ENCODE peak calls at places on chromosomes 7 and 10, in seven cellular contexts. One of them, this sample, is unnamed.

GRCh38 chr7:2668401-2668800 is 19.6 kb upstream of the AMZ1 start:
- DNase-seq in WTC11: no peak
- DNase-seq in ovary: no peak
- DNase-seq in AG10803: peak
- DNase-seq in GM06990: no peak
- DNase-seq in bronchial epithelial cell: no peak
- DNase-seq in vagina: no peak
- DNase-seq in this sample: no peak

GRCh38 chr10:72061930-72062329 is 26.4 kb downstream of the SPOCK2 start:
- DNase-seq in bronchial epithelial cell: no peak
- DNase-seq in vagina: no peak
- DNase-seq in GM06990: no peak
- DNase-seq in WTC11: no peak
- DNase-seq in ovary: no peak
- DNase-seq in AG10803: no peak
- DNase-seq in this sample: no peak

GRCh38 chr7:140525741-140526140 is 46.4 kb upstream of the MKRN1 start:
- DNase-seq in WTC11: no peak
- DNase-seq in AG10803: peak
- DNase-seq in bronchial epithelial cell: peak
- DNase-seq in GM06990: no peak
- DNase-seq in ovary: no peak
- DNase-seq in vagina: no peak
- DNase-seq in this sample: no peak

GRCh38 chr7:22435105-22435504 is 64.9 kb downstream of the STEAP1B start:
- DNase-seq in vagina: no peak
- DNase-seq in AG10803: no peak
- DNase-seq in WTC11: no peak
- DNase-seq in bronchial epithelial cell: no peak
- DNase-seq in ovary: no peak
- DNase-seq in GM06990: no peak
- DNase-seq in this sample: no peak

GRCh38 chr10:68900427-68901105 is 549 bp upstream of the DDX50 start:
- DNase-seq in vagina: no peak
- DNase-seq in GM06990: peak
- DNase-seq in ovary: no peak
- DNase-seq in bronchial epithelial cell: peak
- DNase-seq in WTC11: no peak
- DNase-seq in AG10803: peak
- DNase-seq in this sample: no peak

GRCh38 chr7:41889040-41889439 is 186.2 kb upstream of the INHBA start:
- DNase-seq in GM06990: peak
- DNase-seq in bronchial epithelial cell: no peak
- DNase-seq in vagina: no peak
- DNase-seq in AG10803: no peak
- DNase-seq in ovary: no peak
- DNase-seq in WTC11: no peak
- DNase-seq in this sample: no peak

GRCh38 chr7:137282043-137282442 is 61.5 kb downstream of the PTN start:
- DNase-seq in bronchial epithelial cell: no peak
- DNase-seq in GM06990: no peak
- DNase-seq in AG10803: peak
- DNase-seq in vagina: no peak
- DNase-seq in WTC11: no peak
- DNase-seq in ovary: no peak
- DNase-seq in this sample: no peak

GRCh38 chr7:100882769-100883526 is 6.6 kb downstream of the UFSP1 start:
- DNase-seq in AG10803: no peak
- DNase-seq in ovary: no peak
- DNase-seq in vagina: no peak
- DNase-seq in GM06990: no peak
- DNase-seq in WTC11: no peak
- DNase-seq in bronchial epithelial cell: no peak
- DNase-seq in this sample: no peak

GRCh38 chr10:12382157-12382548 is 32.8 kb downstream of the CAMK1D start:
- DNase-seq in vagina: no peak
- DNase-seq in ovary: no peak
- DNase-seq in GM06990: no peak
- DNase-seq in WTC11: no peak
- DNase-seq in bronchial epithelial cell: peak
- DNase-seq in AG10803: no peak
- DNase-seq in this sample: no peak

GRCh38 chr7:20220824-20221547 is 3.8 kb upstream of the MACC1 start:
- DNase-seq in vagina: no peak
- DNase-seq in WTC11: no peak
- DNase-seq in GM06990: peak
- DNase-seq in ovary: no peak
- DNase-seq in bronchial epithelial cell: peak
- DNase-seq in AG10803: peak
- DNase-seq in this sample: no peak

GRCh38 chr7:20218261-20218660 is 1.1 kb upstream of the MACC1 start:
- DNase-seq in ovary: no peak
- DNase-seq in bronchial epithelial cell: peak
- DNase-seq in vagina: no peak
- DNase-seq in AG10803: no peak
- DNase-seq in WTC11: no peak
- DNase-seq in GM06990: no peak
- DNase-seq in this sample: no peak

GRCh38 chr7:20220293-20220755 is 3.1 kb upstream of the MACC1 start:
- DNase-seq in ovary: no peak
- DNase-seq in bronchial epithelial cell: no peak
- DNase-seq in WTC11: no peak
- DNase-seq in AG10803: no peak
- DNase-seq in GM06990: no peak
- DNase-seq in vagina: no peak
- DNase-seq in this sample: no peak

GRCh38 chr7:20219062-20219445 is 1.9 kb upstream of the MACC1 start:
- DNase-seq in vagina: no peak
- DNase-seq in ovary: no peak
- DNase-seq in GM06990: no peak
- DNase-seq in AG10803: no peak
- DNase-seq in WTC11: no peak
- DNase-seq in bronchial epithelial cell: no peak
- DNase-seq in this sample: no peak

GRCh38 chr7:20219446-20220292 is 2.5 kb upstream of the MACC1 start:
- DNase-seq in ovary: no peak
- DNase-seq in AG10803: peak
- DNase-seq in vagina: no peak
- DNase-seq in WTC11: peak
- DNase-seq in bronchial epithelial cell: peak
- DNase-seq in GM06990: peak
- DNase-seq in this sample: no peak
- TF ChIP-seq CTCF in ovary: no peak
- TF ChIP-seq CTCF in AG10803: no peak
- TF ChIP-seq CTCF in vagina: no peak
- TF ChIP-seq CTCF in WTC11: no peak
- TF ChIP-seq CTCF in bronchial epithelial cell: no peak
- TF ChIP-seq CTCF in GM06990: no peak
- TF ChIP-seq CTCF in this sample: no peak

DNA sequence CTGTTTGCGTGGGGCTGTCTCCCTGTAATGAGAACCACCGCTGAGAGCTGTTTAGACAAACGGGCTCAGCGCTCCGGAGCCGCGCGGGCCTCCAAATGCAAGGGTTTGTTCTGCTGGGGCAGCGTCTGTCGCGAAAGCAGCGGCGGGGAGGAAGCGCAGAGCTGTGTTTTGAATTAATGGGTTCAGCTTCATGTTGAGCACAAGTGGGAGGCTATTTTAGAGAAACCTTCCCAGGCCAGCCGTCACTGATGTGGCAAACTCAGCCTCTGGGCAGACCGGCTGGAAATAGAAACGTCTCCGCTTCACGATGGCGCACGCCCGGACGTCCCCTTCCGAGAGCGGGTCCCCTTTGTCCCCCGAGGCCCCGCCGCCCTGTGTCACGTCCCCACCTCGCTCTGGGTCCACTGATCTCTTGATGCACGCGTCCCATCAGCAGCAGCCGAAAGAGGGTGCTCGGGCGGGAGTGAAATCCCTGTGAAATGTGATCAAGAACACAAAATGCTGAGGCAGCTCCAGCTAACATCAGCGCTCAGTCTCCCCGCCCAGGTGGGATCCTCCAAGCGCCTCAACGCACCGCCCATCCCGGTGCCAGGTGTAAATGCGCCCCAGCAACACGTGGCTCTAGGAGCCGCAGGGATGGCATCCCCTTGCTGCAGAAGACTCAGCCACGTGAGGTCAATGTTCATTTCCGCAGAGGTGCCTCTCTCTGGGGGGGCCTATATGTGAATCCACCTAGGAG is 44.9 kb downstream of the BAMBI start:
- DNase-seq in ovary: peak
- DNase-seq in WTC11: peak
- DNase-seq in vagina: no peak
- DNase-seq in AG10803: peak
- DNase-seq in GM06990: no peak
- DNase-seq in bronchial epithelial cell: no peak
- DNase-seq in this sample: no peak
- TF ChIP-seq CTCF in ovary: no peak
- TF ChIP-seq CTCF in WTC11: no peak
- TF ChIP-seq CTCF in vagina: no peak
- TF ChIP-seq CTCF in AG10803: no peak
- TF ChIP-seq CTCF in GM06990: no peak
- TF ChIP-seq CTCF in bronchial epithelial cell: no peak
- TF ChIP-seq CTCF in this sample: no peak

GRCh38 chr10:1369197-1369596 is 313.0 kb downstream of the WDR37 start:
- DNase-seq in ovary: no peak
- DNase-seq in WTC11: no peak
- DNase-seq in AG10803: no peak
- DNase-seq in GM06990: no peak
- DNase-seq in vagina: peak
- DNase-seq in bronchial epithelial cell: no peak
- DNase-seq in this sample: no peak
- TF ChIP-seq CTCF in ovary: no peak
- TF ChIP-seq CTCF in WTC11: no peak
- TF ChIP-seq CTCF in AG10803: no peak
- TF ChIP-seq CTCF in GM06990: no peak
- TF ChIP-seq CTCF in vagina: no peak
- TF ChIP-seq CTCF in bronchial epithelial cell: no peak
- TF ChIP-seq CTCF in this sample: no peak

DNA sequence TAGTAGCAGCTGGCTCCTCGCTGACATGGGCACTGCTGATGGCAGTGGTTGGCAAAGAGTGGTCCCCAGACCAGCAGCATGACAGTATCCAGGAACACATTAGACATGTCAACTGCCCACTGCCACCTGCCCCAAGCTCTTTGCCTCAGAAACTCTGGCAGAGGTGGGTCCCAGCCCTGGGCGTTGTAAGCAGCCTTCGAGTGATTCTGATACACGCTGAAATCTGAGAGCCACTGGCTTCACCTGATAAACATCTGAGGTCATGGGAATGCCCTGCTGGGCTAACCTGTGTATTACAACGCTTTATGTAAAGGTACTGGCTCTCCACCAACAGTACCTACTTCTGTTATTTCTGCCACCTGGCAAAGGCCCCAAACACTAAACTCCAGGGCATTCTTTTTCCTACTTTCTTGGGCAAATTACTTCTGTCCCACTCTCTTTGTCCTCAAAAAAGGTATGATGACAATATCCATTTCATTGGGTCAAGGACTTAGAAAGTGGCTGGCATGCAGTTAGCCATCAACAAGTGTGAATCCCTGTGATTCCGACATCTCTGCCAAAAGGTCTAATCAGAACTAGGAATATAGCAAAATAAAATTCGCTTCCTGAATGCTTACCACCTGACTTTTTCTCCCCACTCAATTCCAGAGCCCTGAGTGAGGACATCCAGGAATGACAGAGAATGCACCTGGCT is 9.2 kb downstream of the SGMS1 start:
- DNase-seq in vagina: no peak
- DNase-seq in AG10803: no peak
- DNase-seq in ovary: no peak
- DNase-seq in bronchial epithelial cell: peak
- DNase-seq in WTC11: peak
- DNase-seq in GM06990: peak
- DNase-seq in this sample: no peak
- TF ChIP-seq CTCF in vagina: no peak
- TF ChIP-seq CTCF in AG10803: no peak
- TF ChIP-seq CTCF in ovary: no peak
- TF ChIP-seq CTCF in bronchial epithelial cell: peak
- TF ChIP-seq CTCF in WTC11: peak
- TF ChIP-seq CTCF in GM06990: peak
- TF ChIP-seq CTCF in this sample: no peak

GRCh38 chr10:16913266-16913665 is 96.0 kb upstream of the RSU1 start:
- DNase-seq in ovary: no peak
- DNase-seq in bronchial epithelial cell: no peak
- DNase-seq in GM06990: no peak
- DNase-seq in vagina: no peak
- DNase-seq in WTC11: no peak
- DNase-seq in AG10803: no peak
- DNase-seq in this sample: no peak
- TF ChIP-seq CTCF in ovary: no peak
- TF ChIP-seq CTCF in bronchial epithelial cell: no peak
- TF ChIP-seq CTCF in GM06990: no peak
- TF ChIP-seq CTCF in vagina: no peak
- TF ChIP-seq CTCF in WTC11: no peak
- TF ChIP-seq CTCF in AG10803: no peak
- TF ChIP-seq CTCF in this sample: no peak